ENCODE peak calls at places on chromosomes 11 and 22, in ten cellular contexts. F is lower leg skin; A is cardiac fibroblast; U is choroid plexus epithelial cell; I is stomach; S is fibroblast of lung; B is CD8-positive, alpha-beta T cell; V is pancreas; C is dorsolateral prefrontal cortex; M is nephron progenitor cell. L is an unnamed sample.

GRCh38 chr11:118295834-118296454 is 8.6 kb upstream of the CD3E start:
- DNase-seq in F (no peak), A (peak), U (peak), I (peak), S (peak), B (no peak), V (no peak), C (peak), M (no peak), L (no peak)

GRCh38 chr11:131064373-131064991 is 148.2 kb upstream of the SNX19 start:
- DNase-seq in F (no peak), A (peak), U (peak), I (peak), S (peak), B (no peak), V (peak), C (peak), M (peak), L (no peak)

GRCh38 chr11:25711008-25711407 is 620.9 kb upstream of the ANO3 start:
- DNase-seq in F (no peak), A (peak), U (peak), I (no peak), S (peak), B (no peak), V (no peak), C (no peak), M (no peak), L (no peak)

GRCh38 chr22:44425356-44425755 is 72.7 kb downstream of the RTL6 start:
- DNase-seq in F (peak), A (no peak), U (no peak), I (no peak), S (peak), B (no peak), V (no peak), C (no peak), M (no peak), L (no peak)

GRCh38 chr11:92758216-92758615 is 211.2 kb upstream of the MTNR1B start:
- DNase-seq in F (no peak), A (no peak), U (no peak), I (no peak), S (no peak), B (no peak), V (no peak), C (no peak), M (no peak), L (no peak)

GRCh38 chr11:118530683-118531596 is at the start of gene TMEM25:
- DNase-seq in F (peak), A (peak), U (peak), I (peak), S (peak), B (peak), V (peak), C (peak), M (peak), L (peak)

GRCh38 chr11:57277845-57278720 is 41.0 kb upstream of the APLNR start:
- DNase-seq in F (peak), A (peak), U (peak), I (peak), S (peak), B (peak), V (no peak), C (peak), M (peak), L (peak)

GRCh38 chr11:93541154-93541553 is 2.0 kb downstream of the SMCO4 start:
- DNase-seq in F (peak), A (no peak), U (no peak), I (no peak), S (no peak), B (no peak), V (no peak), C (no peak), M (no peak), L (no peak)

DNA sequence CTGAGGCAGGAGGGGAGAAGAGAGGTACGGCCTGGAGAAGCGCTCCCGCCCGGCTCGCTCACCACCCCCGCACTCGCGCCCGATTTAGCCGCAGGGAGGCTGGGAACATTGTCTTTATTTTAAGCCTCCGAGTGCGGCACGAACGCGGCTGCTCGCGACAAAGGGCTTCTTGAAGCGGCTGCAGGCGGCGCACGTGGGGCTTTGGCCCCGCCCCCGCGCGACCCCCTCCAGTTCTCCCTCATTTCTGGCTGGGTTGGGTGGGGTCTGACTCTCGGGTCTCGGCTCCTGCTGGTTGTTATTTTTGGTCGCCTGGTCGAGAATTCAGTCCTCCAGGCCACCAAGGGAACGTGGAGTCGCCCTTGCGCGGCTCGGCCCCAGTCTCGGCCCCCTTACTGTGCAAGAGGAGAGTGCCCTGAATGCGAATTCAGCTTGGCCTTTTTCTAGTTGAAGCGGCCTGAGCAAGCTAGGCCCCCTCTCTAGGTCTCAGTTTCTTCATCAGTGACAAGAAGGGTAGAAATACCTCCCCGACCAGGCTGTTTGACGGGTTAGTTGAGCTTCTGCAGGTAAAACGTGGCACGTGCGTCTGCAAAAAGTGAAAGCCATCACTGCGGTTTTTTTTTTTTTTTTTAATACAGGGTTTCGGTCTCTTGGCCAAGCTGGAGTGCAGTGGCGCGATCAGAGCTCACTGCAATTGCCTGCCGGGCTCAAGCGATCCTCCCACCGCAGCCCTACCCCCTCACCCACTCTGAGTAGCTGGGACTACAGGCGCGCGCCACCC is 2.7 kb upstream of the CHRM1 start:
- DNase-seq in F (no peak), A (no peak), U (no peak), I (no peak), S (no peak), B (no peak), V (no peak), C (peak), M (peak), L (no peak)
- TF ChIP-seq CTCF in F (no peak), A (no peak), U (no peak), I (no peak), S (no peak), B (no peak), V (no peak), C (no peak), M (no peak), L (no peak)

DNA sequence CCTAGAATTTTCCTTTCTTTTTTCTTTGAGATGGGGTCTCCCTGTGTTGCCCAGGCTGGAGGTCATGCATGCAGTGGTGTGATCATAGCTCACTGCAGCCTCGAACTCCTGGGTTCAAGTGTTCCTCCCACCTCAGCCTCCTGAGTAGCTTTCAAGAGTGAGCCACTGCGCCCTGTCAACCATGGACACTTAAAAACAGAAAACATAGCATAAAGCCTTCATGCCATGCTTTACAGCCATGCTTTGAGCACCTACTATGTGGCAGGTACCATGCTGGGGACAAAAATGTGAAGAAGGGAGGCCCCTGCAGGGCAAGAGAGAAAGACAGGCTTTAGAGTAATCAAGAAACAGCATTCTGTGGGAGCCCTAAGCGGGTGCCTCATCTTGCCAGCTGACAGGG is 13.7 kb upstream of the GNB1L start:
- DNase-seq in F (no peak), A (no peak), U (no peak), I (no peak), S (no peak), B (no peak), V (no peak), C (no peak), M (no peak), L (no peak)
- TF ChIP-seq CTCF in F (no peak), A (no peak), U (no peak), I (no peak), S (no peak), B (no peak), V (no peak), C (no peak), M (no peak), L (no peak)

GRCh38 chr22:17205432-17205831 is 13.8 kb downstream of the ADA2 start:
- DNase-seq in F (no peak), A (no peak), U (no peak), I (no peak), S (no peak), B (no peak), V (no peak), C (no peak), M (no peak), L (no peak)
- TF ChIP-seq CTCF in F (no peak), A (no peak), U (no peak), I (no peak), S (peak), B (no peak), V (no peak), C (no peak), M (no peak), L (no peak)

GRCh38 chr11:63998558-63999348 is 12.5 kb downstream of the OTUB1 start:
- DNase-seq in F (no peak), A (no peak), U (no peak), I (peak), S (no peak), B (no peak), V (no peak), C (no peak), M (peak), L (no peak)
- TF ChIP-seq CTCF in F (no peak), A (no peak), U (no peak), I (peak), S (no peak), B (no peak), V (no peak), C (no peak), M (no peak), L (no peak)